ENCODE peak calls at places on chromosomes 1 and 21, in four cellular contexts. I, V, J and T are unnamed samples.

GRCh38 chr1:17195731-17196130 is 9.2 kb upstream of the PADI1 start:
- DNase-seq in I (no peak), V (no peak), J (no peak), T (no peak)

GRCh38 chr1:109906160-109906838 is 4.3 kb upstream of the CSF1 start:
- DNase-seq in I (no peak), J (no peak), V (no peak), T (no peak)

GRCh38 chr1:225476538-225476988 is 48.7 kb upstream of the LBR start:
- DNase-seq in J (no peak), I (no peak), V (no peak), T (no peak)

GRCh38 chr1:87348346-87349019 is 19.8 kb downstream of the LMO4 start:
- DNase-seq in V (no peak), J (no peak), I (no peak), T (no peak)

GRCh38 chr1:87084247-87084836 is 169.9 kb downstream of the HS2ST1 start:
- DNase-seq in V (no peak), I (no peak), J (peak; percentile 52), T (no peak)

GRCh38 chr1:183583466-183583865 is 6.8 kb downstream of the NCF2 start:
- DNase-seq in I (no peak), V (no peak), J (no peak), T (no peak)

GRCh38 chr1:117161887-117162286 is 40.3 kb upstream of the TRIM45 start:
- DNase-seq in V (no peak), I (no peak), J (no peak), T (no peak)

GRCh38 chr1:182389619-182390047 is 2.0 kb downstream of the GLUL start:
- DNase-seq in V (no peak), I (no peak), J (no peak), T (no peak)

GRCh38 chr1:97093742-97094141 is 372.2 kb downstream of the PTBP2 start:
- DNase-seq in J (no peak), V (peak; percentile 52), I (no peak), T (no peak)

GRCh38 chr1:44661786-44662682 is 12.2 kb downstream of the TMEM53 start:
- DNase-seq in J (no peak), V (no peak), I (no peak), T (no peak)

GRCh38 chr1:31579374-31579773 is 3.1 kb downstream of the TINAGL1 start:
- DNase-seq in I (no peak), V (no peak), J (no peak), T (no peak)

GRCh38 chr21:36788116-36788515 is 89.2 kb downstream of the SIM2 start:
- DNase-seq in I (peak; percentile 62), J (no peak), V (no peak), T (no peak)

GRCh38 chr1:44817771-44818495 is 9.6 kb downstream of the BTBD19 start:
- DNase-seq in I (no peak), V (no peak), J (no peak), T (no peak)

GRCh38 chr1:238345837-238346236 is 455.1 kb upstream of the ZP4 start:
- DNase-seq in I (no peak), V (no peak), J (no peak), T (no peak)

GRCh38 chr1:84687703-84688460 is 2.4 kb downstream of the SSX2IP start:
- DNase-seq in J (no peak), I (no peak), V (peak; percentile 53), T (no peak)

GRCh38 chr1:84691139-84691783 is 1.0 kb upstream of the SSX2IP start:
- DNase-seq in J (no peak), I (no peak), V (no peak), T (no peak)

GRCh38 chr1:84688461-84689061 is 1.7 kb downstream of the SSX2IP start:
- DNase-seq in I (no peak), J (no peak), V (no peak), T (no peak)

GRCh38 chr1:84690397-84691138 is at the start of gene SSX2IP:
- DNase-seq in V (peak; percentile 69), I (peak; percentile 99), J (peak; percentile 98), T (peak; percentile 79)

DNA sequence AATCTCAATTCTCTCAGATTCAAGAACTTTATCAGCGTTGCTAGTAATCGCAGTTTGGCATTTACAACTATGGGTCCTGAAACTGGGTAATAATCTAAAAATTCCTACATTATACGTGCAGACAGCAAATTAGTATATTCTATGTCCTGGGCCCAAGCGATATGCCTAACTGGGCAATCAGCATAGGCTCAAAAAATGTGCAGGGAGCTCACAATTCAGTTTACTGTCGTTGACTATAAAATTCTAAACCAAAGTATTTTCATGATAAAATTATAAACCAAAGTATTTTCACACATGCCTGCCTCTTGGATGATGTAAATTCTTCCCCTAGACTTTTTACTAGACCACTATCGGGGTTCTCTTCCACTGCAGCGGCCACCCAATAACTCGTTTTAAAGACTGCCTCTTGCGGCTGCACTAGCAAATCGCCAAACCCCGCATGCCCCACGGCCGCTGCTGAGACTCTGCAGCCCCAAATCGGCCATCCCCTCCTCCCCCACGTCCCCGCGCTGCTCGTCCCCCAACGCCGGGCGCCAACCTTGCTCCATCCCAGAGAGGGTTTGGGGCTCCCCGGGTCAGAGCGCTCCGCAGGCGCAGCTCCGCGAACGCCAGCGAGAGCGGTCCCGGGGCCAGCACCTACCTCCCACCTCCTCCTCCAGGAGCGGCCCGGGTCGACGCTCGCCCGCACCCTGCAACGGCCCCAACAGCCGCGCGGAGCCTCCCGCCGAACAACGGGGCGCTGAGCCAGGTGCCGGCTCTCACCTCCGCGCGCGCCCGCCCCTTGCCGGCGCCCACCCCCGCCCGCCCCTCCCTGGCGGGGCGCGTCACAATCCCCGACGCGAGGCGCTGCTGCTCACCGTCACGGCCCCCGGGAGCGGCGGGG is 506 bp downstream of the SSX2IP start:
- DNase-seq in V (no peak), J (peak; percentile 70), I (peak; percentile 58), T (no peak)
- TF ChIP-seq CTCF in V (peak; percentile 37), J (peak; percentile 36), I (no peak), T (peak; percentile 43)

DNA sequence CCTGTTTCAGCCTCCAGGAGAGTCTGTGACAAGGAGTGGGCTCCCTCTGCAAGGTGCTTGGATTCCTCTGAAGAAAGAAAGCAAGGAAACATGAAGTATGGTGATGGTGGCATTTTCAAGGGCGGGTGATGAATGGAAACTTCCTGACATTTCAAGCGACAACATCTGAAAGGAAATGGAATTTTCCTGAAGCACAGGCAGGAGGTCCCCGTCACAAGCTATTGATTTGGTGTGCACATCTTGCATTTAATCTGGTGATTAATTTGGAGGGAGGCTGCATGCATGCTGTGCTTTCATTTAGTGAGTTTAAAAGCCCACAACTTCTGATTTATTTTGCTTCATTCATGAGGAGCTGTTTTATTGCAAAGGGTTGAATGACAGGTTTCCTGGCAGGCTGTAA is 164.5 kb upstream of the FGGY start:
- DNase-seq in V (no peak), I (no peak), J (no peak), T (no peak)
- H3K4me3 ChIP-seq in V (no peak overlapping the region), I (no peak overlapping the region), J (no peak overlapping the region), T (no peak overlapping the region)

GRCh38 chr21:31917108-31917507 is 44.3 kb downstream of the HUNK start:
- DNase-seq in V (no peak), J (no peak), I (no peak), T (no peak)

GRCh38 chr21:31921079-31921478 is 48.3 kb downstream of the HUNK start:
- DNase-seq in J (no peak), V (no peak), I (no peak), T (no peak)

GRCh38 chr21:31915566-31915965 is 42.7 kb downstream of the HUNK start:
- DNase-seq in J (no peak), I (no peak), V (no peak), T (no peak)

GRCh38 chr21:31920275-31920674 is 47.5 kb downstream of the HUNK start:
- DNase-seq in I (no peak), J (no peak), V (no peak), T (no peak)

GRCh38 chr21:31918250-31918775 is 45.5 kb downstream of the HUNK start:
- DNase-seq in I (no peak), V (no peak), J (no peak), T (no peak)
- TF ChIP-seq CTCF in I (no peak), V (no peak), J (no peak), T (no peak)

GRCh38 chr1:207646891-207647290 is 2.0 kb downstream of the CR1L start:
- DNase-seq in J (no peak), V (no peak), I (no peak), T (no peak)
- H3K4me3 ChIP-seq in J (no peak overlapping the region), V (no peak overlapping the region), I (no peak overlapping the region), T (no peak overlapping the region)

GRCh38 chr1:7222616-7223015 is 437.4 kb downstream of the CAMTA1 start:
- DNase-seq in J (no peak), V (no peak), I (no peak), T (no peak)

GRCh38 chr1:7220007-7220406 is 434.8 kb downstream of the CAMTA1 start:
- DNase-seq in I (no peak), V (peak; percentile 42), J (no peak), T (no peak)

GRCh38 chr1:7220712-7221252 is 435.5 kb downstream of the CAMTA1 start:
- DNase-seq in V (no peak), I (no peak), J (no peak), T (no peak)

GRCh38 chr1:7221823-7222462 is 436.7 kb downstream of the CAMTA1 start:
- DNase-seq in I (no peak), V (no peak), J (no peak), T (no peak)

GRCh38 chr1:7218210-7218832 is 433.1 kb downstream of the CAMTA1 start:
- DNase-seq in V (no peak), I (no peak), J (peak; percentile 60), T (peak; percentile 5)
- TF ChIP-seq CTCF in V (peak; percentile 57), I (peak; percentile 62), J (peak; percentile 70), T (peak; percentile 81)

GRCh38 chr21:42685036-42685435 is 31.6 kb downstream of the PDE9A start:
- DNase-seq in I (no peak), J (no peak), V (no peak), T (no peak)
- H3K4me3 ChIP-seq in I (no peak overlapping the region), J (no peak overlapping the region), V (no peak overlapping the region), T (no peak overlapping the region)

GRCh38 chr1:55061706-55062321 is 22.5 kb downstream of the PCSK9 start:
- DNase-seq in V (no peak), I (no peak), J (no peak), T (no peak)
- TF ChIP-seq CTCF in V (no peak), I (no peak), J (no peak), T (no peak)

DNA sequence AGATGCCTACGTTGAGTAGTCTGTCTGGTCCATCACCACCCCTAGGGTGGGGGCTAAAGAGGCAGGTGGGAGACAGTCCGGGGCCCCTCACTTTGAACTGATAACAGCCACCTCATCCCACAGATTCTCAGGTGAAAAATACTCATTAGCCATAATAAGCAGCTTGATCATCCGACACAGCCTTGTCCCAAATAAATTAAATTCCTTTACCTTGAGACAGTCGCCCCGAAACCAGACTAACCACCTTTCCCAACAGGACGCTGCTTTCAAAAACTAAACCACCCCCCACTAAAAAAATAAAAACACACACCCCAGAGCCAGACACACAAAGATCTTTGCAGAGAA is 103.3 kb downstream of the CASZ1 start:
- DNase-seq in I (no peak), V (no peak), J (no peak), T (no peak)
- H3K4me3 ChIP-seq in I (peak overlapping the region; percentile 66), V (no peak overlapping the region), J (peak overlapping the region; percentile 73), T (peak overlapping the region; percentile 58)